ENCODE peak calls at places on chromosomes 1 and 21, in six cellular contexts. K is HCT116, E is body of pancreas, C is heart left ventricle, H is GM12878, F is foreskin keratinocyte. X is an unnamed sample.
A peak's percentile ranks its signal among the peaks of the same experiment; 100 is the strongest.

GRCh38 chr1:1550591-1551432 is 10.4 kb upstream of the TMEM240 start:
- ATAC-seq in F (no peak), C (peak; percentile 45), K (peak; percentile 69), E (peak; percentile 55), H (peak; percentile 73), X (peak; percentile 30)

GRCh38 chr21:46660505-46660904 is 25.0 kb downstream of the PRMT2 start:
- ATAC-seq in F (no peak), C (no peak), H (no peak), E (no peak), K (no peak), X (no peak)

GRCh38 chr1:21762022-21762404 is 20.9 kb downstream of the USP48 start:
- ATAC-seq in K (no peak), H (peak; percentile 81), F (no peak), C (no peak), E (no peak), X (no peak)

GRCh38 chr1:181014431-181015257 is 8.0 kb downstream of the STX6 start:
- ATAC-seq in K (no peak), F (no peak), E (no peak), H (peak; percentile 67), C (no peak), X (no peak)

GRCh38 chr1:202367200-202367742 is 18.8 kb downstream of the PPP1R12B start:
- ATAC-seq in K (no peak), E (no peak), F (no peak), H (no peak), C (no peak), X (no peak)

GRCh38 chr1:89641781-89642180 is 8.9 kb downstream of the LRRC8C start:
- ATAC-seq in C (no peak), K (no peak), E (no peak), H (no peak), F (no peak), X (no peak)

GRCh38 chr1:179129702-179130473 is 48.0 kb downstream of the TOR3A start:
- ATAC-seq in F (peak; percentile 59), E (peak; percentile 52), H (peak; percentile 99), C (peak; percentile 52), K (peak; percentile 45), X (peak; percentile 54)

GRCh38 chr1:159171254-159171687 is at the start of gene CADM3:
- ATAC-seq in E (no peak), C (no peak), H (no peak), F (peak; percentile 9), K (no peak), X (peak; percentile 37)

GRCh38 chr1:28273216-28273860 is 14.0 kb downstream of the SESN2 start:
- ATAC-seq in C (no peak), E (no peak), F (no peak), K (peak; percentile 22), H (no peak), X (no peak)

GRCh38 chr1:14486401-14487110 is 111.9 kb upstream of the KAZN start:
- ATAC-seq in E (peak; percentile 56), C (peak; percentile 73), K (no peak), H (no peak), F (peak; percentile 64), X (peak; percentile 36)

GRCh38 chr21:37245151-37245550 is 22.0 kb downstream of the VPS26C start:
- ATAC-seq in E (no peak), F (no peak), H (no peak), C (no peak), K (no peak), X (no peak)

GRCh38 chr1:24193046-24193445 is 6.0 kb upstream of the IFNLR1 start:
- ATAC-seq in H (no peak), K (peak; percentile 86), E (no peak), C (no peak), F (no peak), X (no peak)

GRCh38 chr1:116087628-116088027 is 23.6 kb upstream of the MAB21L3 start:
- ATAC-seq in K (no peak), E (no peak), C (no peak), F (no peak), H (no peak), X (no peak)

GRCh38 chr1:8238141-8239038 is 79.5 kb upstream of the SLC45A1 start:
- ATAC-seq in E (peak; percentile 13), C (peak; percentile 47), K (peak; percentile 10), F (no peak), H (no peak), X (peak; percentile 48)

GRCh38 chr21:34835526-34835925 is 166.7 kb downstream of the CLIC6 start:
- ATAC-seq in K (no peak), F (no peak), C (no peak), E (no peak), H (no peak), X (peak; percentile 64)

GRCh38 chr1:61174060-61174788 is 91.9 kb downstream of the NFIA start:
- ATAC-seq in C (no peak), E (no peak), H (no peak), K (no peak), F (no peak), X (no peak)

GRCh38 chr1:22075718-22076117 is 23.2 kb downstream of the CDC42 start:
- ATAC-seq in H (peak; percentile 56), C (peak; percentile 11), E (no peak), F (no peak), K (no peak), X (no peak)

GRCh38 chr1:116949213-116949985 is 39.7 kb downstream of the PTGFRN start:
- ATAC-seq in K (no peak), F (no peak), E (no peak), H (no peak), C (no peak), X (no peak)

GRCh38 chr1:8552820-8553397 is 235.0 kb downstream of the SLC45A1 start:
- ATAC-seq in C (no peak), E (no peak), K (no peak), F (no peak), H (no peak), X (no peak)

GRCh38 chr1:15172405-15173259 is 19.1 kb downstream of the TMEM51 start:
- ATAC-seq in K (no peak), H (no peak), C (no peak), E (peak; percentile 22), F (peak; percentile 65), X (peak; percentile 81)

GRCh38 chr1:24277420-24278169 is 41.6 kb upstream of the GRHL3 start:
- ATAC-seq in K (no peak), E (no peak), F (no peak), C (no peak), H (peak; percentile 85), X (no peak)

GRCh38 chr21:42376338-42376982 is 10.1 kb upstream of the TFF1 start:
- ATAC-seq in K (no peak), F (no peak), E (peak; percentile 56), H (peak; percentile 82), C (no peak), X (no peak)

GRCh38 chr1:39626646-39627045 is 12.8 kb downstream of the HEYL start:
- ATAC-seq in H (no peak), E (no peak), C (no peak), K (no peak), F (no peak), X (no peak)

GRCh38 chr1:88104234-88104633 is 579.8 kb upstream of the PKN2 start:
- ATAC-seq in C (no peak), F (no peak), H (no peak), E (peak; percentile 47), K (no peak), X (no peak)

GRCh38 chr1:51877434-51878306 is 857 bp downstream of the NRDC start:
- ATAC-seq in H (peak; percentile 14), K (peak; percentile 3), F (peak; percentile 4), C (no peak), E (no peak), X (no peak)

GRCh38 chr1:32142446-32143301 is 34.8 kb downstream of the KPNA6 start:
- ATAC-seq in E (peak; percentile 86), C (peak; percentile 90), K (peak; percentile 41), H (no peak), F (peak; percentile 72), X (peak; percentile 94)

GRCh38 chr21:8990326-8991087 is 1530.9 kb upstream of the TPTE start:
- ATAC-seq in C (no peak), K (peak; percentile 14), F (peak; percentile 16), H (no peak), E (no peak), X (no peak)

GRCh38 chr1:77412069-77412793 is 130.4 kb downstream of the AK5 start:
- ATAC-seq in H (no peak), F (peak; percentile 90), E (no peak), K (peak; percentile 80), C (no peak), X (no peak)

GRCh38 chr1:182046763-182047162 is 14.7 kb downstream of the ZNF648 start:
- ATAC-seq in K (no peak), C (no peak), H (no peak), F (no peak), E (no peak), X (no peak)

DNA sequence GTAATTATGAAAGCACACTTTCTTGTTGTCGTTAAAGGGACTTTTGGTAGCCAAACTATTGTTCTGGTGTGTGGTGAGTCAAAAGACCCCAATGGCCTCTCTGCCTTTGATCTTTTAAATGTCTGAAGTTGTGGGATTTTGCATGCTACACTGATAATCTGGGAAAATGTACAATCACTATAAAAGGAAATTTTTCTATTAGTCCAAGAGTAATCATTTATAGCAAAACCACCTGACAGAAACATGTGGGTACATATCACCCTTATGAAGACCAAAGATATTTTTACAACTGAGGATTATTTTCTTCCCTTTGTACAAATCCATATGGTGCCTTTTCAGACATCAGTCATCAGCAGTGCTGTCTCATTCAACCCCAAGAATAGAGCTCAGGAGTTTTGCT is 13.8 kb downstream of the GREM2 start:
- ATAC-seq in K (no peak), E (no peak), H (peak; percentile 37), F (no peak), C (no peak), X (no peak)
- H3K27ac ChIP-seq in K (no peak overlapping the region), E (no peak overlapping the region), H (no peak overlapping the region), F (no peak overlapping the region), C (no peak overlapping the region), X (peak overlapping the region; percentile 26)

GRCh38 chr1:184036517-184036949 is 995 bp downstream of the COLGALT2 start:
- ATAC-seq in E (peak; percentile 82), F (peak; percentile 29), H (peak; percentile 49), C (peak; percentile 71), K (no peak), X (peak; percentile 50)
- H3K27ac ChIP-seq in E (peak overlapping the region; percentile 54), F (no peak overlapping the region), H (no peak overlapping the region), C (peak overlapping the region; percentile 90), K (no peak overlapping the region), X (peak overlapping the region; percentile 48)

GRCh38 chr1:221118176-221118937 is 239.1 kb downstream of the HLX start:
- ATAC-seq in H (no peak), K (no peak), F (no peak), C (peak; percentile 73), E (no peak), X (no peak)
- H3K27ac ChIP-seq in H (no peak overlapping the region), K (no peak overlapping the region), F (no peak overlapping the region), C (peak overlapping the region; percentile 90), E (peak overlapping the region; percentile 57), X (no peak overlapping the region)

DNA sequence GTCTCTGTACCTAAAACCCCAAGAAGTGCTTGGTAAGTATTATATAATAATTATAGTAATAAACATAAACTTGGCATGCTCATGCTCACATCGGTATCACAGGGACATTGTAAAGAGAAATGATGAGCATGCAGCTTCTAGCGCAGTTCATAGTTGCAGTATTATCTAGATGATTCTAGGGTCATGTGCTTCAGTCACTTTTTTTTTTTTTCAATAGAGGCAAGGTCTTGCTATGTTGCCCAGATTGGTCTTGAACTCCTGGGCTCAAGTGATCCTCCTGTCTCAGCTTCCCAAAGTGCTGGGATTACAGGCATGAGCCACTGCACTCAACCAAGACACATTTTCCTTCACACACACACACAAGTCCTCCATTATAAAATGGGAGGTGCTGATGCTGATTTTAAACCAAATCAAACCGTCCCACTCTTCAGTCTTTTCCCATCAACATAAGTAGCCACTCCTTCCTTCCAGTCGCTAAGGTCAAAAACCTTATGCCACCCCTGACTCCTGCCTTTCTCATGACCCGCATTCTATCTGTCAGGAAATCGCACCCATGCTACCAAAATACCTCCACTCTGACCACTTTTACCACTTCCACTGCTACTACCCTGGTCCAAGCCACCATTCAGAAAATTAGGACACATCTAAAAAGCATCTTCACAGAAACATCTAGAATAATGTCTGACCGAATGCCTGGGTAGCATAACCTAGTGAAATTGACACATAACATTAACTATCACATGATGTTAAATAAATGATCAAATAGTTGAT is 28.2 kb upstream of the IFNGR2 start:
- ATAC-seq in K (peak; percentile 29), H (peak; percentile 32), E (no peak), F (no peak), C (no peak), X (no peak)
- H3K27ac ChIP-seq in K (no peak overlapping the region), H (no peak overlapping the region), E (no peak overlapping the region), F (no peak overlapping the region), C (no peak overlapping the region), X (peak overlapping the region; percentile 33)

X was measured in gastroesophageal sphincter.